ENCODE peak calls at places on chromosome 20, in six cellular contexts. H, T, D, I, W and K are unnamed samples.

GRCh38 chr20:47950103-47950502 is 164.8 kb upstream of the SULF2 start:
- DNase-seq in H (no peak), T (no peak), D (peak; percentile 79), I (no peak), W (peak; percentile 45), K (peak; percentile 46)

GRCh38 chr20:38723069-38723981 is 961 bp upstream of the SLC32A1 start:
- DNase-seq in H (peak; percentile 21), T (no peak), D (peak; percentile 21), I (no peak), W (peak; percentile 56), K (peak; percentile 65)

GRCh38 chr20:49415005-49415663 is 67.3 kb downstream of the KCNB1 start:
- DNase-seq in H (no peak), T (no peak), D (no peak), I (no peak), W (no peak), K (no peak)

GRCh38 chr20:58146081-58146734 is 82.2 kb downstream of the ANKRD60 start:
- DNase-seq in H (no peak), T (no peak), D (no peak), I (peak; percentile 72), W (no peak), K (no peak)

GRCh38 chr20:47238780-47239769 is 117.4 kb downstream of the ZMYND8 start:
- DNase-seq in H (no peak), T (no peak), D (no peak), I (no peak), W (no peak), K (no peak)

GRCh38 chr20:58699246-58700107 is 6.9 kb downstream of the NPEPL1 start:
- DNase-seq in H (no peak), T (no peak), D (no peak), I (peak; percentile 70), W (no peak), K (no peak)

GRCh38 chr20:38242848-38243449 is 17.6 kb downstream of the KIAA1755 start:
- DNase-seq in H (no peak), T (no peak), D (no peak), I (no peak), W (peak; percentile 51), K (no peak)

GRCh38 chr20:17735206-17735804 is 35.5 kb downstream of the BANF2 start:
- DNase-seq in H (no peak), T (no peak), D (peak; percentile 88), I (no peak), W (peak; percentile 64), K (peak; percentile 71)

GRCh38 chr20:10636326-10636818 is 37.4 kb downstream of the JAG1 start:
- DNase-seq in H (no peak), T (no peak), D (peak; percentile 82), I (no peak), W (peak; percentile 91), K (peak; percentile 68)

GRCh38 chr20:21640556-21640955 is 64.9 kb upstream of the PAX1 start:
- DNase-seq in H (no peak), T (no peak), D (no peak), I (no peak), W (no peak), K (no peak)

GRCh38 chr20:11232249-11232648 is 558.5 kb upstream of the JAG1 start:
- DNase-seq in H (no peak), T (no peak), D (no peak), I (no peak), W (no peak), K (no peak)

GRCh38 chr20:45791668-45792512 is at the start of the genes DNTTIP1 and WFDC3:
- DNase-seq in H (peak; percentile 86), T (peak; percentile 81), D (peak; percentile 91), I (peak; percentile 95), W (peak; percentile 88), K (peak; percentile 89)

GRCh38 chr20:45470262-45470931 is 844 bp downstream of the WFDC2 start:
- DNase-seq in H (no peak), T (no peak), D (no peak), I (no peak), W (peak; percentile 13), K (peak; percentile 25)

GRCh38 chr20:57707849-57708693 is 1.7 kb downstream of the PMEPA1 start:
- DNase-seq in H (no peak), T (no peak), D (no peak), I (peak; percentile 83), W (peak; percentile 36), K (peak; percentile 21)

GRCh38 chr20:63156221-63156671 is 59.7 kb downstream of the YTHDF1 start:
- DNase-seq in H (no peak), T (no peak), D (no peak), I (no peak), W (no peak), K (no peak)

GRCh38 chr20:47479506-47479905 is 22.2 kb upstream of the NCOA3 start:
- DNase-seq in H (no peak), T (no peak), D (no peak), I (no peak), W (no peak), K (no peak)

GRCh38 chr20:32207211-32207625 is 325 bp downstream of the PLAGL2 start:
- DNase-seq in H (no peak), T (no peak), D (no peak), I (no peak), W (no peak), K (no peak)

GRCh38 chr20:64233725-64234124 is 21.8 kb upstream of the PCMTD2 start:
- DNase-seq in H (no peak), T (no peak), D (no peak), I (no peak), W (no peak), K (no peak)

GRCh38 chr20:59703046-59703445 is 98.7 kb downstream of the PHACTR3 start:
- DNase-seq in H (no peak), T (no peak), D (peak; percentile 5), I (no peak), W (no peak), K (no peak)

GRCh38 chr20:31663838-31664695 is 26.4 kb downstream of the COX4I2 start:
- DNase-seq in H (no peak), T (no peak), D (no peak), I (no peak), W (no peak), K (no peak)

GRCh38 chr20:45798935-45799642 is 7.3 kb downstream of the DNTTIP1 start:
- DNase-seq in H (peak; percentile 72), T (peak; percentile 42), D (peak; percentile 64), I (peak; percentile 73), W (peak; percentile 75), K (peak; percentile 51)